ENCODE peak calls at places on chromosomes 6 and 20, in five cellular contexts. B is HCT116, L is HepG2, X is H1, Z is GM12878. A is an unnamed sample.

GRCh38 chr20:37922016-37922415 is 19.1 kb downstream of the VSTM2L start:
- DNase-seq in L (no peak), B (no peak), X (no peak), Z (peak; percentile 85), A (no peak)

GRCh38 chr6:38722037-38722436 is 6.9 kb downstream of the DNAH8 start:
- DNase-seq in Z (no peak), B (no peak), L (no peak), X (no peak), A (no peak)

GRCh38 chr6:134863763-134864510 is 86.0 kb downstream of the ALDH8A1 start:
- DNase-seq in B (no peak), L (peak; percentile 30), Z (no peak), X (no peak), A (no peak)

GRCh38 chr6:168384045-168385038 is 56.6 kb upstream of the SMOC2 start:
- DNase-seq in X (no peak), B (no peak), L (no peak), Z (no peak), A (no peak)

GRCh38 chr6:10543488-10543887 is 22.3 kb downstream of the GCNT2 start:
- DNase-seq in Z (no peak), B (no peak), X (no peak), L (no peak), A (no peak)

GRCh38 chr20:965956-966355 is 36.2 kb downstream of the RSPO4 start:
- DNase-seq in L (no peak), X (no peak), Z (no peak), B (no peak), A (no peak)

GRCh38 chr6:108744996-108745395 is 103.2 kb upstream of the ARMC2 start:
- DNase-seq in L (no peak), B (no peak), X (no peak), Z (no peak), A (no peak)

GRCh38 chr6:43938178-43939101 is 168.4 kb downstream of the VEGFA start:
- DNase-seq in L (no peak), Z (no peak), B (no peak), X (no peak), A (no peak)

GRCh38 chr6:21005816-21006553 is 471.7 kb downstream of the CDKAL1 start:
- DNase-seq in Z (peak; percentile 40), L (peak; percentile 64), B (peak; percentile 85), X (no peak), A (no peak)

GRCh38 chr6:79543411-79543810 is 6.2 kb upstream of the LCA5 start:
- DNase-seq in B (no peak), Z (no peak), L (no peak), X (no peak), A (no peak)

GRCh38 chr6:4388675-4389074 is 253.3 kb upstream of the ECI2 start:
- DNase-seq in Z (no peak), B (no peak), X (peak; percentile 42), L (no peak), A (no peak)

GRCh38 chr6:126067080-126067479 is 80.7 kb downstream of the TRMT11 start:
- DNase-seq in Z (no peak), B (no peak), L (no peak), X (no peak), A (no peak)

GRCh38 chr20:37936451-37936850 is 33.5 kb downstream of the VSTM2L start:
- DNase-seq in Z (no peak), B (no peak), X (no peak), L (no peak), A (no peak)

GRCh38 chr6:159298840-159299239 is 129.6 kb downstream of the FNDC1 start:
- DNase-seq in X (no peak), Z (no peak), B (no peak), L (no peak), A (no peak)

GRCh38 chr6:55282145-55282544 is 45.1 kb upstream of the GFRAL start:
- DNase-seq in B (no peak), X (no peak), L (no peak), Z (no peak), A (no peak)

GRCh38 chr6:83257791-83258190 is 64.6 kb downstream of the RWDD2A start:
- DNase-seq in L (no peak), B (no peak), Z (no peak), X (no peak), A (no peak)

GRCh38 chr6:33710296-33711121 is 991 bp downstream of the UQCC2 start:
- DNase-seq in Z (no peak), B (no peak), L (peak; percentile 31), X (no peak), A (no peak)

GRCh38 chr20:57244221-57244585 is 22.2 kb downstream of the BMP7 start:
- DNase-seq in X (no peak), Z (no peak), L (no peak), B (no peak), A (no peak)

GRCh38 chr20:57473246-57474042 is 51.5 kb downstream of the CTCFL start:
- DNase-seq in B (no peak), Z (peak; percentile 68), L (no peak), X (no peak), A (no peak)

GRCh38 chr6:90100059-90100665 is 196.5 kb downstream of the BACH2 start:
- DNase-seq in X (no peak), B (no peak), L (no peak), Z (no peak), A (no peak)

GRCh38 chr20:33084722-33085121 is 5.3 kb downstream of the BPIFB4 start:
- DNase-seq in X (no peak), L (no peak), Z (no peak), B (no peak), A (no peak)

GRCh38 chr20:33083544-33084340 is 4.3 kb downstream of the BPIFB4 start:
- DNase-seq in Z (no peak), X (no peak), L (no peak), B (no peak), A (no peak)

GRCh38 chr20:33091147-33091546 is 11.7 kb downstream of the BPIFB4 start:
- DNase-seq in Z (no peak), L (no peak), X (no peak), B (no peak), A (no peak)

GRCh38 chr20:33081411-33082154 is 2.1 kb downstream of the BPIFB4 start:
- DNase-seq in B (no peak), Z (no peak), X (no peak), L (no peak), A (no peak)

GRCh38 chr20:33086052-33086722 is 6.7 kb downstream of the BPIFB4 start:
- DNase-seq in Z (no peak), B (no peak), L (no peak), X (no peak), A (no peak)
- TF ChIP-seq JUND in Z (no peak), B (no peak), L (no peak), X (no peak), A (no peak)

GRCh38 chr6:84707161-84707560 is 57.2 kb downstream of the TBX18 start:
- DNase-seq in X (no peak), B (no peak), Z (no peak), L (no peak), A (no peak)
- TF ChIP-seq JUND in X (no peak), B (no peak), Z (no peak), L (no peak), A (no peak)

DNA sequence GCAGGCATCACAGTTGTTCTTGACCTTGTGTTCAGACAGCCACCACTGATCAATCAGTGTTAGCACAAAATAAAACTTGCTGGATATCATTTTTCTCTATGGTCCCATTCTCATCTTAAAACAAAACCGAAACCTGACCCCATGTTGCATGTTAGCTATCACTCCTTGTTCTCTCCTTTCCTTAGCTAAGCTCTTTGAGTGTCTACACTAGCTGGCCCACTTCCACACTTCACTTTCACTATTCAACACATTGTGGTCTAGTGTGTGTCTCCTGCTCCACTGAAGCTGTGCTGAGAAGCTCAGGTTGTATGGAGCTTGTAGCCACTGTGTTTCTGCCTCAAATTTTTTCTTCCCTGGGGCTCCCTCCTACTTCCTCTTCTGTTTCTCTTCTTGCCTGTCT is 223.0 kb downstream of the NKAIN2 start:
- DNase-seq in B (no peak), X (no peak), Z (no peak), L (no peak), A (no peak)
- TF ChIP-seq JUND in B (no peak), X (no peak), Z (no peak), L (no peak), A (no peak)

GRCh38 chr20:62308102-62308822 is 5.5 kb downstream of the ADRM1 start:
- DNase-seq in Z (no peak), B (no peak), X (no peak), L (no peak), A (no peak)

GRCh38 chr20:62305765-62306431 is 3.1 kb downstream of the ADRM1 start:
- DNase-seq in Z (no peak), B (no peak), X (no peak), L (no peak), A (no peak)

GRCh38 chr20:62309198-62309944 is 6.6 kb downstream of the ADRM1 start:
- DNase-seq in L (no peak), X (no peak), Z (peak; percentile 3), B (no peak), A (no peak)

GRCh38 chr20:62306440-62307187 is 3.8 kb downstream of the ADRM1 start:
- DNase-seq in B (no peak), Z (no peak), X (no peak), L (no peak), A (no peak)

GRCh38 chr20:62307226-62308101 is 4.7 kb downstream of the ADRM1 start:
- DNase-seq in B (no peak), Z (no peak), L (no peak), X (no peak), A (no peak)
- TF ChIP-seq JUND in B (no peak), Z (no peak), L (no peak), X (no peak), A (no peak)

DNA sequence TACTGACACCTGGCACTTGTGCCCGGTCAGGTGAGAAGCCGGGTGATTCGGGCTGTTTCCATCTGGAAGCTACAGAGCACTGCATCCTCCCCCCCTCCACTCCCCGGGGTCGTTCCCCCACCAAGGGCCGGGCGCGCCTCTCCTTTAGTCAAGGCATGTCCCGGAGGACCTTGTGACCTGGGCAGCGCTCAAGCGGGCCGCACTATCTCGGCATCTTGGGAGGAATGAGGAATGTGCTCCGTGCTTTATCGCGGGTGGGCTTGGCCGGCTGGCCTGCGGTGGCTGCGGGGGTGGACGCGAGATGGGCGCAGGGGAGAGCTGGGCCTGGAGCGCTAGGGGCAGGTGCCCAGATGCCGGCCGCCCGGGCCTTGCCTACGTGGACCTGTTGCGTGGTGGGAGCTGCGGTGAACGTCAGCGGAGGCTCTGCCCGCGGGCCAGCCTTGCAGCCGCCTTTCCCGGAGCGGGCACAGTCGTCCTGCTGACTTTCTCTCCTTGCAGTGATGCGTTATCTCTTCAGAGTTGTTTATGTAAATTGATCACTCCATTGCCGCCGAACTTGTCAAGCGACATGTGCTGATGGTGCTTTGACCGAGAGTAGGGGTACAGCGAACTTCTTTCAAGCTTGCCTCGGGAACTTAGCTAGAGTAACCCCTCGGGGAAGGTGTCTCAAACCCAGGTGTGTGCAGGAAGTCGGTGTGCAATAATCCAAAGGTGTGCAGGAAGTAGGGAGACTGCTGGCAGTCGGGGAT is 1.1 kb downstream of the LRRC1 start:
- DNase-seq in B (no peak), X (peak; percentile 67), Z (no peak), L (peak; percentile 29), A (peak; percentile 40)
- TF ChIP-seq JUND in B (no peak), X (no peak), Z (no peak), L (no peak), A (no peak)